ENCODE peak calls at places on chromosomes 2 and 18, in eight cellular contexts. Q, H, P, C, Z, X, O and T are unnamed samples.

GRCh38 chr2:136386046-136386445 is 268.1 kb upstream of the CXCR4 start:
- DNase-seq in Q (no peak), H (no peak), P (no peak), C (no peak), Z (peak), X (no peak), O (no peak), T (no peak)

GRCh38 chr2:190069936-190070696 is 7.6 kb upstream of the MSTN start:
- DNase-seq in Q (peak), H (peak), P (peak), C (peak), Z (peak), X (no peak), O (peak), T (peak)

GRCh38 chr2:240374085-240374907 is 61.2 kb upstream of the GPC1 start:
- DNase-seq in Q (no peak), H (peak), P (no peak), C (peak), Z (no peak), X (peak), O (no peak), T (no peak)

GRCh38 chr2:174878537-174879147 is 114.4 kb upstream of the CHRNA1 start:
- DNase-seq in Q (peak), H (peak), P (no peak), C (peak), Z (peak), X (no peak), O (no peak), T (peak)

GRCh38 chr2:137050949-137051348 is 285.6 kb downstream of the THSD7B start:
- DNase-seq in Q (no peak), H (no peak), P (no peak), C (no peak), Z (no peak), X (no peak), O (peak), T (peak)

GRCh38 chr2:26521913-26522180 is 43.9 kb upstream of the OTOF start:
- DNase-seq in Q (no peak), H (no peak), P (no peak), C (no peak), Z (peak), X (peak), O (no peak), T (no peak)

GRCh38 chr2:204272089-204272488 is 273.2 kb upstream of the PARD3B start:
- DNase-seq in Q (no peak), H (no peak), P (no peak), C (no peak), Z (no peak), X (no peak), O (no peak), T (no peak)

GRCh38 chr2:46493971-46494250 is 14.5 kb downstream of the TMEM247 start:
- DNase-seq in Q (no peak), H (no peak), P (no peak), C (no peak), Z (peak), X (no peak), O (no peak), T (no peak)

GRCh38 chr2:176653856-176654443 is 384.7 kb downstream of the MTX2 start:
- DNase-seq in Q (peak), H (peak), P (peak), C (peak), Z (peak), X (peak), O (peak), T (peak)

GRCh38 chr18:55477537-55478300 is 110.3 kb downstream of the TCF4 start:
- DNase-seq in Q (no peak), H (peak), P (peak), C (no peak), Z (no peak), X (no peak), O (peak), T (peak)

GRCh38 chr18:47254341-47254939 is 3.0 kb upstream of the SKOR2 start:
- DNase-seq in Q (no peak), H (no peak), P (no peak), C (peak), Z (no peak), X (peak), O (no peak), T (peak)

GRCh38 chr2:8800218-8800617 is 37.2 kb downstream of the KIDINS220 start:
- DNase-seq in Q (no peak), H (no peak), P (no peak), C (no peak), Z (no peak), X (no peak), O (no peak), T (no peak)

GRCh38 chr2:128714861-128715312 is 396.2 kb upstream of the HS6ST1 start:
- DNase-seq in Q (no peak), H (no peak), P (no peak), C (no peak), Z (peak), X (no peak), O (peak), T (no peak)

GRCh38 chr2:27857417-27858172 is 32.6 kb downstream of the RBKS start:
- DNase-seq in Q (no peak), H (no peak), P (no peak), C (no peak), Z (no peak), X (no peak), O (no peak), T (no peak)

GRCh38 chr18:31516432-31516831 is 18.5 kb downstream of the DSG2 start:
- DNase-seq in Q (no peak), H (no peak), P (no peak), C (no peak), Z (peak), X (no peak), O (no peak), T (no peak)

GRCh38 chr2:226738821-226739507 is 60.7 kb downstream of the IRS1 start:
- DNase-seq in Q (no peak), H (no peak), P (no peak), C (no peak), Z (peak), X (no peak), O (no peak), T (no peak)

GRCh38 chr2:240560084-240560479 is at the start of gene DUSP28:
- DNase-seq in Q (peak), H (peak), P (peak), C (peak), Z (peak), X (peak), O (peak), T (peak)